ENCODE peak calls at places on chromosomes 2 and 18, in seven cellular contexts. One of them, this sample, is unnamed. For H3K4me1 and H3K36me3, the result is how much of the 10 kb centered on the place peaks cover.

GRCh38 chr2:71530246-71530986 is 77.1 kb downstream of the DYSF start:
- DNase-seq in heart left ventricle: no peak
- DNase-seq in body of pancreas: no peak
- DNase-seq in right lobe of liver: no peak
- DNase-seq in IMR-90: peak
- DNase-seq in uterus: no peak
- DNase-seq in esophagus squamous epithelium: no peak
- DNase-seq in this sample: no peak

GRCh38 chr2:203732072-203732952 is 25.9 kb downstream of the CD28 start:
- DNase-seq in heart left ventricle: no peak
- DNase-seq in body of pancreas: no peak
- DNase-seq in right lobe of liver: no peak
- DNase-seq in IMR-90: no peak
- DNase-seq in uterus: no peak
- DNase-seq in esophagus squamous epithelium: no peak
- DNase-seq in this sample: no peak

GRCh38 chr2:71071681-71072398 is 3.4 kb downstream of the NAGK start:
- DNase-seq in heart left ventricle: no peak
- DNase-seq in body of pancreas: no peak
- DNase-seq in right lobe of liver: no peak
- DNase-seq in IMR-90: no peak
- DNase-seq in uterus: no peak
- DNase-seq in esophagus squamous epithelium: no peak
- DNase-seq in this sample: no peak

GRCh38 chr2:64727013-64727767 is 73.5 kb upstream of the SERTAD2 start:
- DNase-seq in heart left ventricle: no peak
- DNase-seq in body of pancreas: no peak
- DNase-seq in right lobe of liver: no peak
- DNase-seq in IMR-90: no peak
- DNase-seq in uterus: no peak
- DNase-seq in esophagus squamous epithelium: no peak
- DNase-seq in this sample: no peak

GRCh38 chr2:107747964-107748583 is 78.6 kb upstream of the RGPD4 start:
- DNase-seq in heart left ventricle: no peak
- DNase-seq in body of pancreas: no peak
- DNase-seq in right lobe of liver: no peak
- DNase-seq in IMR-90: no peak
- DNase-seq in uterus: no peak
- DNase-seq in esophagus squamous epithelium: no peak
- DNase-seq in this sample: no peak

GRCh38 chr2:161471631-161472030 is 55.5 kb downstream of the TBR1 start:
- DNase-seq in heart left ventricle: no peak
- DNase-seq in body of pancreas: no peak
- DNase-seq in right lobe of liver: no peak
- DNase-seq in IMR-90: no peak
- DNase-seq in uterus: no peak
- DNase-seq in esophagus squamous epithelium: no peak
- DNase-seq in this sample: no peak

GRCh38 chr2:240731327-240731626 is 39.6 kb downstream of the AQP12A start:
- DNase-seq in heart left ventricle: no peak
- DNase-seq in body of pancreas: no peak
- DNase-seq in right lobe of liver: no peak
- DNase-seq in IMR-90: peak
- DNase-seq in uterus: no peak
- DNase-seq in esophagus squamous epithelium: no peak
- DNase-seq in this sample: no peak

GRCh38 chr2:216632952-216633615 is at the start of gene IGFBP2:
- DNase-seq in heart left ventricle: peak
- DNase-seq in body of pancreas: peak
- DNase-seq in right lobe of liver: peak
- DNase-seq in IMR-90: peak
- DNase-seq in uterus: peak
- DNase-seq in esophagus squamous epithelium: no peak
- DNase-seq in this sample: peak

GRCh38 chr2:219252900-219253752 is at the start of gene TUBA4B:
- DNase-seq in heart left ventricle: peak
- DNase-seq in body of pancreas: peak
- DNase-seq in right lobe of liver: no peak
- DNase-seq in IMR-90: peak
- DNase-seq in uterus: peak
- DNase-seq in esophagus squamous epithelium: no peak
- DNase-seq in this sample: peak

GRCh38 chr2:228444156-228444555 is 262.7 kb upstream of the SPHKAP start:
- DNase-seq in heart left ventricle: no peak
- DNase-seq in body of pancreas: no peak
- DNase-seq in right lobe of liver: no peak
- DNase-seq in IMR-90: no peak
- DNase-seq in uterus: no peak
- DNase-seq in esophagus squamous epithelium: no peak
- DNase-seq in this sample: no peak

GRCh38 chr2:60551241-60552095 is 2.0 kb downstream of the BCL11A start:
- DNase-seq in heart left ventricle: peak
- DNase-seq in body of pancreas: peak
- DNase-seq in right lobe of liver: peak
- DNase-seq in IMR-90: no peak
- DNase-seq in uterus: no peak
- DNase-seq in esophagus squamous epithelium: no peak
- DNase-seq in this sample: peak
- TF ChIP-seq POLR2A in heart left ventricle: no peak
- TF ChIP-seq POLR2A in body of pancreas: no peak
- TF ChIP-seq POLR2A in right lobe of liver: no peak
- TF ChIP-seq POLR2A in IMR-90: no peak
- TF ChIP-seq POLR2A in uterus: no peak
- TF ChIP-seq POLR2A in esophagus squamous epithelium: peak
- TF ChIP-seq POLR2A in this sample: no peak

GRCh38 chr18:212780-213179 is 54.4 kb downstream of the USP14 start:
- DNase-seq in heart left ventricle: no peak
- DNase-seq in body of pancreas: no peak
- DNase-seq in right lobe of liver: no peak
- DNase-seq in IMR-90: no peak
- DNase-seq in uterus: no peak
- DNase-seq in esophagus squamous epithelium: no peak
- DNase-seq in this sample: no peak
- H3K4me1 ChIP-seq in heart left ventricle: under half
- H3K4me1 ChIP-seq in body of pancreas: under half
- H3K4me1 ChIP-seq in right lobe of liver: under half
- H3K4me1 ChIP-seq in IMR-90: under half
- H3K4me1 ChIP-seq in uterus: under half
- H3K4me1 ChIP-seq in esophagus squamous epithelium: under half
- H3K4me1 ChIP-seq in this sample: under half

GRCh38 chr18:9437049-9437448 is 38.3 kb upstream of the RALBP1 start:
- DNase-seq in heart left ventricle: no peak
- DNase-seq in body of pancreas: no peak
- DNase-seq in right lobe of liver: no peak
- DNase-seq in IMR-90: peak
- DNase-seq in uterus: no peak
- DNase-seq in esophagus squamous epithelium: no peak
- DNase-seq in this sample: no peak

GRCh38 chr18:9441061-9441460 is 34.3 kb upstream of the RALBP1 start:
- DNase-seq in heart left ventricle: no peak
- DNase-seq in body of pancreas: no peak
- DNase-seq in right lobe of liver: no peak
- DNase-seq in IMR-90: no peak
- DNase-seq in uterus: no peak
- DNase-seq in esophagus squamous epithelium: no peak
- DNase-seq in this sample: no peak

GRCh38 chr18:9436176-9436575 is 39.1 kb upstream of the RALBP1 start:
- DNase-seq in heart left ventricle: no peak
- DNase-seq in body of pancreas: no peak
- DNase-seq in right lobe of liver: no peak
- DNase-seq in IMR-90: no peak
- DNase-seq in uterus: no peak
- DNase-seq in esophagus squamous epithelium: no peak
- DNase-seq in this sample: no peak

GRCh38 chr18:9435041-9435440 is 40.3 kb upstream of the RALBP1 start:
- DNase-seq in heart left ventricle: no peak
- DNase-seq in body of pancreas: no peak
- DNase-seq in right lobe of liver: no peak
- DNase-seq in IMR-90: no peak
- DNase-seq in uterus: no peak
- DNase-seq in esophagus squamous epithelium: no peak
- DNase-seq in this sample: no peak

DNA sequence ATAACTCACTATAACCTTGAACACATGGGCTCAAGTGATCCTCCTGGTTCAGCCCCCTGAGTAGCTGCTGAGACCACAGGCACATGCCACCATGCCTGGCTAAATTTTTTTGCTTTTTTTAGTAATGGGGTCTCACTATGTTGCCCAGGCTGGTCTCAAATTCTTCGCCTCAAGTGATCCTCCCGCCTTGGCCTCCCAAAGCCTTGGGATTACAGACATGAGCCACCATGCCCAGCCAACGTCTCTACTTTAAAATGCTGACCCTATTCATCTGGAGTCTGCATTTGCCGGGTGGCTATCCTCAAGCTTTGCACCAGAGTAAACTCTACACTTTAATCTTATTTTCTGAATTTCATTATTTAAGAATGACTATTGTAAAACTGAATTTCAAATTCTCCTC is 37.6 kb upstream of the RALBP1 start:
- DNase-seq in heart left ventricle: no peak
- DNase-seq in body of pancreas: no peak
- DNase-seq in right lobe of liver: no peak
- DNase-seq in IMR-90: no peak
- DNase-seq in uterus: no peak
- DNase-seq in esophagus squamous epithelium: no peak
- DNase-seq in this sample: no peak
- H3K36me3 ChIP-seq in heart left ventricle: under half
- H3K36me3 ChIP-seq in body of pancreas: under half
- H3K36me3 ChIP-seq in right lobe of liver: under half
- H3K36me3 ChIP-seq in IMR-90: under half
- H3K36me3 ChIP-seq in uterus: under half
- H3K36me3 ChIP-seq in esophagus squamous epithelium: under half
- H3K36me3 ChIP-seq in this sample: under half

DNA sequence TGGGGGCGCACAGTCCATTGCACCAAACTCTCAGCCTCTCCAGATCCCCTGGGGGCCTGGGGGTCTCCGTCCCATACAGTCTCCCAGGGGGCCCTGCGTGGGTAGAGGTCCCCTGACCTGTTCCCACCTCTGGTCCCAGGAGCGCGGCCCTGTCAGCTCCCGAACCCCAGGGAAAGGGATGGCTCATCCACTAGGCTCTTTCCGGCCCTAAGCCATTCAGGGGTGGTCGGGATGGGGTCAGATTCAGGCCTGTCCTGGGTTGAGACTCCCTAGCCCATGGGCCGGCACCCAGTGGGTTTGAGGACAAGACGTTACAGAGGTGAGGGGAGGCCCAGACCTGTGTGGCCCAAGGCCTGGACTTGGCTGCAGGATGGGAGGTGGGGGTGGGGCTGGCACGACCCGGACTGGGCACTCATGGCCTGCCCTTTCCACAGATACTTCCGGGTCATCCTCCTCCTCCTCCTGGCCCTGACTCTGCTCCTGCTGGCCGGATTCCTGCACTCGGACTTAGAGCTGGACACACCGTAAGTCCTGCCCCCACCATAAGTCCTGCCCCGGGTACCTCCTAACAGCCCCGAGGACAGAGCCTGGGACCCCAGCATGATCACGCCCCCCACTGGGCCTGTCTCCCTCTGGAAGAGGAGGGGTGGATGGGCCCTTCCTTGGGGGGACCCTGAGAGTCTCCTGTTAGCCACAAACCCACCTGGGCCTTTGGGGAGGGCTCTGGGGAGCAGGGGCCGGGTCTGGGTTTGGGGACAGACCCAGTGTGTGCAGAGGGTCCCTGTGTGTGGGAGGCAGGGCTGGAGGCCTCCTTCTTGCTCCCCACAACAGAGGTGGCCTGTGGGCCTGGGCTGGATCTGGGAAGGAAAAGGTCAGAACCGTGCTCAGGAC is 10.1 kb upstream of the NEU4 start:
- DNase-seq in heart left ventricle: peak
- DNase-seq in body of pancreas: peak
- DNase-seq in right lobe of liver: no peak
- DNase-seq in IMR-90: no peak
- DNase-seq in uterus: no peak
- DNase-seq in esophagus squamous epithelium: no peak
- DNase-seq in this sample: peak
- TF ChIP-seq POLR2A in heart left ventricle: no peak
- TF ChIP-seq POLR2A in body of pancreas: no peak
- TF ChIP-seq POLR2A in right lobe of liver: no peak
- TF ChIP-seq POLR2A in IMR-90: no peak
- TF ChIP-seq POLR2A in uterus: no peak
- TF ChIP-seq POLR2A in esophagus squamous epithelium: no peak
- TF ChIP-seq POLR2A in this sample: no peak

DNA sequence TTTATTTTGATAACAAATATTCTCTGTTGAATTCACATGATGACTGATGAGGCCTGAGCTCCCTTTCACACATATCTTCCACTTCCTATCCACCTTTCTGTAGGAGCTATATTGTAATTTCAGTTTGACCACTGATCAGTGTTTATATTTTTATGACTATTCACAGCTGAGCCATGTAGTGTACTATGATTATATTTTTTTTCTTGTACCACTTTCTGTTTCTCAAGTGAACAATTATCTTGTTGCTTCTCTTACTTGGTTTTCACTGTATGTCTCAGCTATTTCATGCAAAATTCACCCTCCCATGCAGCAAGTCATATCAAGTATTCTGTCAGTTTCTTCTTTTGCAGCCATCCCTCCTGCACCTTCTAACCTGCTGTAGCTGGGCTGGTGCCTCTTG is 78.4 kb downstream of the TMEM247 start:
- DNase-seq in heart left ventricle: no peak
- DNase-seq in body of pancreas: no peak
- DNase-seq in right lobe of liver: no peak
- DNase-seq in IMR-90: no peak
- DNase-seq in uterus: no peak
- DNase-seq in esophagus squamous epithelium: no peak
- DNase-seq in this sample: no peak
- H3K4me1 ChIP-seq in heart left ventricle: under half
- H3K4me1 ChIP-seq in body of pancreas: under half
- H3K4me1 ChIP-seq in right lobe of liver: under half
- H3K4me1 ChIP-seq in IMR-90: under half
- H3K4me1 ChIP-seq in uterus: under half
- H3K4me1 ChIP-seq in esophagus squamous epithelium: under half
- H3K4me1 ChIP-seq in this sample: under half

DNA sequence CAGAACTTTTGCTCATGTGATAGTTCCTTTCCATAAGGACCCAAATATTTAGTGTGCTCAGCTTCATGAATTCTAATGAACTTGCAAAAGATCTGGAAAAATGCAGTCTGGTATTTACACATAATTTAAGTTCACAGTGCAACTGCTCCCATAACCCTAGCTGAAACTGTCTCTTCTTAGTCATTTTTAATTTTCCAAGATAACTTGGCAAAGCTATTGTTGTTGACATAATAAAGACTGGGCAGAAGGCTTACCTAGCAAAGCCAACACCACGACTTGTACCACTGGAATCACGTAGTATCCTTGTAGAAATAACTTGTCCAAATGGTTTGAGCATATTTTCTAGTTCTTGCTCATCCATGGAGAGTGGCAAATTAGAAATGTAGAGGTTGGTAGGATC is 103.0 kb upstream of the ITGB6 start:
- DNase-seq in heart left ventricle: no peak
- DNase-seq in body of pancreas: no peak
- DNase-seq in right lobe of liver: no peak
- DNase-seq in IMR-90: no peak
- DNase-seq in uterus: no peak
- DNase-seq in esophagus squamous epithelium: no peak
- DNase-seq in this sample: no peak
- H3K36me3 ChIP-seq in heart left ventricle: half or more
- H3K36me3 ChIP-seq in body of pancreas: under half
- H3K36me3 ChIP-seq in right lobe of liver: under half
- H3K36me3 ChIP-seq in IMR-90: under half
- H3K36me3 ChIP-seq in uterus: under half
- H3K36me3 ChIP-seq in esophagus squamous epithelium: half or more
- H3K36me3 ChIP-seq in this sample: under half